ENCODE peak calls at places on chromosomes 1 and 21, in four cellular contexts. T, P, B and L are unnamed samples.

GRCh38 chr1:2279210-2279639 is 51.1 kb downstream of the SKI start:
- DNase-seq in B (no peak), P (peak; percentile 98), T (peak; percentile 35), L (no peak)

GRCh38 chr1:65420590-65421340 is at the start of the genes LEPR and LEPROT:
- DNase-seq in T (peak; percentile 6), P (no peak), B (no peak), L (no peak)

GRCh38 chr21:27649746-27650145 is 682.9 kb upstream of the ADAMTS5 start:
- DNase-seq in B (no peak), T (no peak), P (no peak), L (no peak)

GRCh38 chr1:59631561-59631960 is 183.2 kb upstream of the HOOK1 start:
- DNase-seq in T (no peak), B (no peak), P (no peak), L (no peak)

GRCh38 chr1:43383449-43383848 is 6.2 kb downstream of the MED8 start:
- DNase-seq in P (no peak), T (no peak), B (no peak), L (no peak)

GRCh38 chr1:170698711-170699275 is 34.9 kb downstream of the PRRX1 start:
- DNase-seq in T (no peak), P (peak; percentile 91), B (no peak), L (no peak)

GRCh38 chr21:38990424-38990794 is 184.7 kb downstream of the ETS2 start:
- DNase-seq in P (no peak), B (no peak), T (no peak), L (no peak)

GRCh38 chr1:15757575-15758401 is 807 bp upstream of the FBLIM1 start:
- DNase-seq in P (peak; percentile 40), B (no peak), T (no peak), L (no peak)

GRCh38 chr1:24323281-24323680 is 4.1 kb downstream of the GRHL3 start:
- DNase-seq in B (no peak), T (no peak), P (no peak), L (no peak)

GRCh38 chr1:60129916-60130315 is 56.3 kb upstream of the C1orf87 start:
- DNase-seq in T (no peak), B (no peak), P (peak; percentile 38), L (no peak)

GRCh38 chr1:232149302-232150201 is 480.4 kb downstream of the SIPA1L2 start:
- DNase-seq in T (no peak), B (no peak), P (peak; percentile 64), L (no peak)

GRCh38 chr1:150562384-150563339 is 13.5 kb downstream of the ADAMTSL4 start:
- DNase-seq in B (peak; percentile 97), P (no peak), T (peak; percentile 65), L (peak; percentile 95)

GRCh38 chr1:220127076-220127475 is 33.1 kb downstream of the IARS2 start:
- DNase-seq in T (no peak), P (no peak), B (no peak), L (no peak)

GRCh38 chr1:204723131-204723787 is 37.7 kb upstream of the LRRN2 start:
- DNase-seq in P (peak; percentile 36), T (no peak), B (no peak), L (no peak)

GRCh38 chr1:242055921-242056320 is 57.0 kb upstream of the MAP1LC3C start:
- DNase-seq in T (no peak), P (no peak), B (no peak), L (no peak)

GRCh38 chr21:44088401-44088780 is 18.8 kb upstream of the PWP2 start:
- DNase-seq in P (no peak), T (no peak), B (no peak), L (no peak)
- H3K4me2 ChIP-seq in P (no peak overlapping the region), T (no peak overlapping the region), B (no peak overlapping the region), L (no peak overlapping the region)

DNA sequence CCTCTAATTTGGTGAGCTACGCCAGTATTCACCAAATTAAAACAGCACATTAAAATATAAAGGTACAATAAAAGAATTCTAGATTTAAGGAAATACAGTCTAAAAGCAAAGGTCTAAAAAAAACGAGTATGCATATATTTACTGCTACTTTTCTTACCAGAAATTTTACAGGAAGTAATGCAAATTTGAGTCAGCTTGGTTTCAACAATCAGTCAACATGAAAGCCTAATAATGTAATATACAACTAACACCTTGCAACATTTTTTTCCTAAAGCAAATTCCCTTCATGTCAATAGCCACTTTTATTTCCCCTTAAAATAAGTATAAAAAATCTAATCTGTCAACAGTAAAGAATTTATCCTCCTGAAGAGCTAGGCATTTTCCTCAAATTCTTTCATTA is 11.9 kb downstream of the PTP4A2 start:
- DNase-seq in P (no peak), B (no peak), T (no peak), L (no peak)
- H3K4me2 ChIP-seq in P (no peak overlapping the region), B (peak overlapping the region; percentile 78), T (peak overlapping the region; percentile 66), L (peak overlapping the region; percentile 28)

GRCh38 chr1:10965621-10966226 is 46.7 kb upstream of the TARDBP start:
- DNase-seq in P (no peak), T (no peak), B (peak; percentile 58), L (no peak)
- H3K4me2 ChIP-seq in P (no peak overlapping the region), T (no peak overlapping the region), B (peak overlapping the region; percentile 62), L (no peak overlapping the region)

GRCh38 chr1:50179639-50180038 is 70.9 kb downstream of the ELAVL4 start:
- DNase-seq in P (no peak), T (no peak), B (no peak), L (no peak)

GRCh38 chr1:50189369-50189768 is 80.6 kb downstream of the ELAVL4 start:
- DNase-seq in T (no peak), B (no peak), P (no peak), L (no peak)

GRCh38 chr1:50181027-50181663 is 72.4 kb downstream of the ELAVL4 start:
- DNase-seq in P (peak; percentile 12), T (no peak), B (no peak), L (no peak)

GRCh38 chr1:50180367-50180766 is 71.6 kb downstream of the ELAVL4 start:
- DNase-seq in B (no peak), T (no peak), P (no peak), L (no peak)

GRCh38 chr1:50183734-50184133 is 75.0 kb downstream of the ELAVL4 start:
- DNase-seq in T (no peak), B (no peak), P (no peak), L (no peak)
- H3K4me2 ChIP-seq in T (no peak overlapping the region), B (no peak overlapping the region), P (no peak overlapping the region), L (peak overlapping the region; percentile 25)